ENCODE peak calls at places on chromosomes 11 and 22, in four cellular contexts. T is stimulated activated CD4-positive, alpha-beta T cell treated with anti-CD3 and anti-CD28 coated beads, Interleukin-12 subunit alpha, Interleukin-12 subunit beta, amount 100 ng/mL, for 4 hours; P is mucosa of descending colon; W is neuronal stem cell. I is an unnamed sample.

GRCh38 chr22:36258750-36259619 is 6.1 kb downstream of the APOL1 start:
- DNase-seq in W (peak), T (no peak), P (peak), I (peak)

GRCh38 chr11:128964463-128964930 is 21.8 kb upstream of the TP53AIP1 start:
- DNase-seq in T (no peak), W (no peak), P (no peak), I (no peak)

GRCh38 chr11:1453611-1454386 is 32.8 kb downstream of the MOB2 start:
- DNase-seq in T (peak), W (no peak), P (peak), I (peak)

GRCh38 chr22:48342016-48342415 is 1485.7 kb downstream of the BRD1 start:
- DNase-seq in W (no peak), T (no peak), P (no peak), I (no peak)

GRCh38 chr11:69525516-69526452 is 44.3 kb downstream of the LINC01488 start:
- DNase-seq in W (no peak), T (no peak), P (no peak), I (no peak)

GRCh38 chr22:23233746-23234408 is 53.6 kb downstream of the BCR start:
- DNase-seq in T (peak), W (no peak), P (no peak), I (no peak)

GRCh38 chr11:88594274-88594950 is 256.9 kb upstream of the CTSC start:
- DNase-seq in W (no peak), T (no peak), P (no peak), I (no peak)

GRCh38 chr11:115623021-115623451 is 118.8 kb upstream of the CADM1 start:
- DNase-seq in W (no peak), P (peak), T (no peak), I (no peak)

GRCh38 chr11:57306156-57306876 is 18.4 kb downstream of the TNKS1BP1 start:
- DNase-seq in T (no peak), P (no peak), W (no peak), I (no peak)

GRCh38 chr11:70398834-70399680 is 728 bp downstream of the CTTN start:
- DNase-seq in W (no peak), T (no peak), P (peak), I (peak)